ENCODE peak calls at places on chromosomes 2 and 18, in four cellular contexts. One of them, this sample, is unnamed.

GRCh38 chr2:172094319-172095145 is 8.2 kb downstream of the DLX2 start:
- DNase-seq in CD14-positive monocyte: no peak
- DNase-seq in hepatocyte: no peak
- DNase-seq in endothelial cell: no peak
- DNase-seq in this sample: no peak

GRCh38 chr2:95315801-95316411 is 18.8 kb downstream of the KCNIP3 start:
- DNase-seq in CD14-positive monocyte: no peak
- DNase-seq in hepatocyte: no peak
- DNase-seq in endothelial cell: no peak
- DNase-seq in this sample: no peak

GRCh38 chr2:113217455-113218282 is 43.9 kb downstream of the PSD4 start:
- DNase-seq in CD14-positive monocyte: no peak
- DNase-seq in hepatocyte: peak; percentile 47
- DNase-seq in endothelial cell: no peak
- DNase-seq in this sample: no peak

GRCh38 chr2:32745191-32745590 is 117.3 kb downstream of the TTC27 start:
- DNase-seq in CD14-positive monocyte: no peak
- DNase-seq in hepatocyte: no peak
- DNase-seq in endothelial cell: no peak
- DNase-seq in this sample: no peak

GRCh38 chr2:159776321-159776720 is 21.7 kb downstream of the CD302 start:
- DNase-seq in CD14-positive monocyte: no peak
- DNase-seq in hepatocyte: no peak
- DNase-seq in endothelial cell: no peak
- DNase-seq in this sample: no peak

GRCh38 chr2:191114403-191114886 is 36.3 kb downstream of the STAT4 start:
- DNase-seq in CD14-positive monocyte: no peak
- DNase-seq in hepatocyte: no peak
- DNase-seq in endothelial cell: no peak
- DNase-seq in this sample: peak; percentile 63

GRCh38 chr2:162029287-162029901 is 44.6 kb downstream of the DPP4 start:
- DNase-seq in CD14-positive monocyte: no peak
- DNase-seq in hepatocyte: no peak
- DNase-seq in endothelial cell: no peak
- DNase-seq in this sample: no peak

GRCh38 chr18:3814840-3815239 is 364.9 kb downstream of the TGIF1 start:
- DNase-seq in CD14-positive monocyte: no peak
- DNase-seq in hepatocyte: no peak
- DNase-seq in endothelial cell: no peak
- DNase-seq in this sample: no peak

GRCh38 chr2:71597749-71598148 is 144.4 kb downstream of the DYSF start:
- DNase-seq in CD14-positive monocyte: no peak
- DNase-seq in hepatocyte: no peak
- DNase-seq in endothelial cell: no peak
- DNase-seq in this sample: no peak

GRCh38 chr18:48565105-48565504 is 26.3 kb downstream of the CTIF start:
- DNase-seq in CD14-positive monocyte: no peak
- DNase-seq in hepatocyte: no peak
- DNase-seq in endothelial cell: no peak
- DNase-seq in this sample: no peak

GRCh38 chr2:232502901-232503791 is 15.5 kb upstream of the ECEL1 start:
- DNase-seq in CD14-positive monocyte: no peak
- DNase-seq in hepatocyte: peak; percentile 79
- DNase-seq in endothelial cell: no peak
- DNase-seq in this sample: peak; percentile 50

GRCh38 chr2:50712569-50712968 is 319.4 kb downstream of the NRXN1 start:
- DNase-seq in CD14-positive monocyte: no peak
- DNase-seq in hepatocyte: no peak
- DNase-seq in endothelial cell: no peak
- DNase-seq in this sample: no peak

GRCh38 chr18:27887711-27888495 is 289.0 kb downstream of the CDH2 start:
- DNase-seq in CD14-positive monocyte: no peak
- DNase-seq in hepatocyte: no peak
- DNase-seq in endothelial cell: no peak
- DNase-seq in this sample: no peak

GRCh38 chr2:179936654-179937053 is 70.4 kb downstream of the CWC22 start:
- DNase-seq in CD14-positive monocyte: no peak
- DNase-seq in hepatocyte: peak; percentile 59
- DNase-seq in endothelial cell: peak; percentile 69
- DNase-seq in this sample: peak; percentile 61

GRCh38 chr2:154240921-154241379 is 369.2 kb downstream of the GALNT13 start:
- DNase-seq in CD14-positive monocyte: no peak
- DNase-seq in hepatocyte: no peak
- DNase-seq in endothelial cell: no peak
- DNase-seq in this sample: no peak

GRCh38 chr2:133644850-133645249 is 76.6 kb upstream of the NCKAP5 start:
- DNase-seq in CD14-positive monocyte: no peak
- DNase-seq in hepatocyte: no peak
- DNase-seq in endothelial cell: no peak
- DNase-seq in this sample: no peak

GRCh38 chr18:13622751-13623150 is 103.6 kb downstream of the FAM210A start:
- DNase-seq in CD14-positive monocyte: no peak
- DNase-seq in hepatocyte: no peak
- DNase-seq in endothelial cell: no peak
- DNase-seq in this sample: no peak

GRCh38 chr2:144265654-144266053 is 254.3 kb downstream of the ZEB2 start:
- DNase-seq in CD14-positive monocyte: no peak
- DNase-seq in hepatocyte: no peak
- DNase-seq in endothelial cell: no peak
- DNase-seq in this sample: no peak

GRCh38 chr18:68418881-68419280 is 296.0 kb downstream of the TMX3 start:
- DNase-seq in CD14-positive monocyte: no peak
- DNase-seq in hepatocyte: peak; percentile 42
- DNase-seq in endothelial cell: no peak
- DNase-seq in this sample: no peak

GRCh38 chr2:28951910-28952805 is 28.9 kb upstream of the TOGARAM2 start:
- DNase-seq in CD14-positive monocyte: peak; percentile 62
- DNase-seq in hepatocyte: peak; percentile 37
- DNase-seq in endothelial cell: no peak
- DNase-seq in this sample: no peak

GRCh38 chr2:66851449-66851872 is 416.5 kb downstream of the MEIS1 start:
- DNase-seq in CD14-positive monocyte: no peak
- DNase-seq in hepatocyte: peak; percentile 58
- DNase-seq in endothelial cell: no peak
- DNase-seq in this sample: no peak

GRCh38 chr2:96847586-96847985 is 3.8 kb upstream of the ANKRD23 start:
- DNase-seq in CD14-positive monocyte: no peak
- DNase-seq in hepatocyte: no peak
- DNase-seq in endothelial cell: no peak
- DNase-seq in this sample: no peak

GRCh38 chr2:75289771-75290170 is 90.5 kb upstream of the TACR1 start:
- DNase-seq in CD14-positive monocyte: no peak
- DNase-seq in hepatocyte: no peak
- DNase-seq in endothelial cell: no peak
- DNase-seq in this sample: no peak

GRCh38 chr2:218569038-218569431 is 396 bp downstream of the CNOT9 start:
- DNase-seq in CD14-positive monocyte: no peak
- DNase-seq in hepatocyte: peak; percentile 78
- DNase-seq in endothelial cell: peak; percentile 56
- DNase-seq in this sample: peak; percentile 81

GRCh38 chr2:162107361-162107901 is 33.4 kb upstream of the DPP4 start:
- DNase-seq in CD14-positive monocyte: no peak
- DNase-seq in hepatocyte: peak; percentile 20
- DNase-seq in endothelial cell: no peak
- DNase-seq in this sample: no peak

GRCh38 chr2:17918789-17919188 is 40.3 kb downstream of the KCNS3 start:
- DNase-seq in CD14-positive monocyte: no peak
- DNase-seq in hepatocyte: peak; percentile 53
- DNase-seq in endothelial cell: peak; percentile 43
- DNase-seq in this sample: no peak

GRCh38 chr2:58908501-58909154 is 667.5 kb upstream of the FANCL start:
- DNase-seq in CD14-positive monocyte: no peak
- DNase-seq in hepatocyte: no peak
- DNase-seq in endothelial cell: no peak
- DNase-seq in this sample: no peak

GRCh38 chr2:227106845-227107759 is 56.9 kb downstream of the COL4A4 start:
- DNase-seq in CD14-positive monocyte: no peak
- DNase-seq in hepatocyte: peak; percentile 78
- DNase-seq in endothelial cell: peak; percentile 66
- DNase-seq in this sample: peak; percentile 65

GRCh38 chr2:69315160-69315761 is 71.8 kb downstream of the GFPT1 start:
- DNase-seq in CD14-positive monocyte: no peak
- DNase-seq in hepatocyte: no peak
- DNase-seq in endothelial cell: no peak
- DNase-seq in this sample: no peak

GRCh38 chr2:28626376-28626775 is 125.3 kb upstream of the PPP1CB start:
- DNase-seq in CD14-positive monocyte: no peak
- DNase-seq in hepatocyte: no peak
- DNase-seq in endothelial cell: no peak
- DNase-seq in this sample: no peak

GRCh38 chr2:240248981-240249422 is 108.5 kb upstream of the OTOS start:
- DNase-seq in CD14-positive monocyte: peak; percentile 22
- DNase-seq in hepatocyte: no peak
- DNase-seq in endothelial cell: no peak
- DNase-seq in this sample: no peak

GRCh38 chr2:241886840-241887447 is 17.4 kb downstream of the RTP5 start:
- DNase-seq in CD14-positive monocyte: no peak
- DNase-seq in hepatocyte: no peak
- DNase-seq in endothelial cell: no peak
- DNase-seq in this sample: no peak

GRCh38 chr2:18336975-18337374 is 223.5 kb downstream of the RDH14 start:
- DNase-seq in CD14-positive monocyte: no peak
- DNase-seq in hepatocyte: no peak
- DNase-seq in endothelial cell: no peak
- DNase-seq in this sample: no peak

GRCh38 chr2:116820986-116821385 is 993.5 kb upstream of the DDX18 start:
- DNase-seq in CD14-positive monocyte: no peak
- DNase-seq in hepatocyte: peak; percentile 24
- DNase-seq in endothelial cell: no peak
- DNase-seq in this sample: no peak

GRCh38 chr2:240595381-240596079 is 9.0 kb downstream of the CAPN10 start:
- DNase-seq in CD14-positive monocyte: peak; percentile 60
- DNase-seq in hepatocyte: no peak
- DNase-seq in endothelial cell: peak; percentile 62
- DNase-seq in this sample: peak; percentile 66

GRCh38 chr2:80311304-80311703 is 6.8 kb upstream of the LRRTM1 start:
- DNase-seq in CD14-positive monocyte: no peak
- DNase-seq in hepatocyte: no peak
- DNase-seq in endothelial cell: no peak
- DNase-seq in this sample: no peak
- TF ChIP-seq CTCF in CD14-positive monocyte: no peak
- TF ChIP-seq CTCF in hepatocyte: no peak
- TF ChIP-seq CTCF in endothelial cell: no peak
- TF ChIP-seq CTCF in this sample: no peak

GRCh38 chr2:73939419-73939818 is 12.7 kb downstream of the DGUOK start:
- DNase-seq in CD14-positive monocyte: peak; percentile 52
- DNase-seq in hepatocyte: no peak
- DNase-seq in endothelial cell: no peak
- DNase-seq in this sample: peak; percentile 44
- TF ChIP-seq CTCF in CD14-positive monocyte: peak; percentile 9
- TF ChIP-seq CTCF in hepatocyte: no peak
- TF ChIP-seq CTCF in endothelial cell: no peak
- TF ChIP-seq CTCF in this sample: no peak

GRCh38 chr2:150063432-150063889 is 424.0 kb downstream of the RND3 start:
- DNase-seq in CD14-positive monocyte: no peak
- DNase-seq in hepatocyte: no peak
- DNase-seq in endothelial cell: no peak
- DNase-seq in this sample: no peak

GRCh38 chr2:150066490-150066889 is 421.0 kb downstream of the RND3 start:
- DNase-seq in CD14-positive monocyte: no peak
- DNase-seq in hepatocyte: no peak
- DNase-seq in endothelial cell: no peak
- DNase-seq in this sample: no peak

GRCh38 chr2:150060341-150060740 is 427.1 kb downstream of the RND3 start:
- DNase-seq in CD14-positive monocyte: no peak
- DNase-seq in hepatocyte: no peak
- DNase-seq in endothelial cell: no peak
- DNase-seq in this sample: no peak

GRCh38 chr2:150063950-150064549 is 423.4 kb downstream of the RND3 start:
- DNase-seq in CD14-positive monocyte: no peak
- DNase-seq in hepatocyte: no peak
- DNase-seq in endothelial cell: no peak
- DNase-seq in this sample: no peak

DNA sequence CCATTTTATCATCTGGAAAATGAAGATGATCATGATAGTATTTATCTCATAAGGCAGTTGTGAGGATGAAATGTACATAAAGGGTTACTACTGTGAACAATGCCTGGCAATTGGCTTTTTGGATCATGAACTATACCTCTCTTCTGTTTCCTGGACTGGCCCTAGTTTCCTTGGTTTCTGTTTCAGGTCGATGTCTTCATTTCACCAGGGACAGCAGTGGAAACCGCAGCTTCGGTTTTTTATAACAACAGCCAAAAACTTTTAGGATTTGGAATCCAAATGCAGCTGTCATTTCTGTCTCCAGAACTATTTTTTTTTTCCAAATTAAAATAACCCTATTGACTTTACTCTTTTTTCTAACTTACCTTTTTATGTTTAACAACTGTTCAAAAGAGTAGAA is 425.1 kb downstream of the RND3 start:
- DNase-seq in CD14-positive monocyte: no peak
- DNase-seq in hepatocyte: no peak
- DNase-seq in endothelial cell: no peak
- DNase-seq in this sample: no peak
- TF ChIP-seq CTCF in CD14-positive monocyte: no peak
- TF ChIP-seq CTCF in hepatocyte: no peak
- TF ChIP-seq CTCF in endothelial cell: no peak
- TF ChIP-seq CTCF in this sample: no peak

GRCh38 chr2:62705859-62706720 is 577 bp downstream of the EHBP1 start:
- DNase-seq in CD14-positive monocyte: peak; percentile 48
- DNase-seq in hepatocyte: peak; percentile 79
- DNase-seq in endothelial cell: peak; percentile 60
- DNase-seq in this sample: peak; percentile 47
- TF ChIP-seq CTCF in CD14-positive monocyte: no peak
- TF ChIP-seq CTCF in hepatocyte: peak; percentile 40
- TF ChIP-seq CTCF in endothelial cell: peak; percentile 6
- TF ChIP-seq CTCF in this sample: no peak

This sample was measured in activated CD8-positive, alpha-beta T cell treated with anti-CD3 and anti-CD28 coated beads for 36 hours.